ENCODE peak calls at places on chromosomes 2 and 18, in nine cellular contexts. A is T-helper 17 cell; I is left ventricle myocardium superior; Y is pancreas; J is CD8-positive, alpha-beta T cell; V is SK-N-SH treated with all-trans-retinoic acid at 6 μM for 48 hours; Q is stimulated activated naive CD8-positive, alpha-beta T cell treated with anti-CD3 and anti-CD28 coated beads, Interleukin-15, Interleukin-2, amounts not matched to agents 100 U/mL and 50 U/mL, for 24 hours; X is stimulated activated effector memory CD8-positive, alpha-beta T cell treated with anti-CD3 and anti-CD28 coated beads, Interleukin-12 subunit alpha, Interleukin-12 subunit beta, amount 100 ng/mL, for 72 hours; K is T-cell. C is an unnamed sample.
A peak's percentile ranks its signal among the peaks of the same experiment; 100 is the strongest.

GRCh38 chr2:232449964-232450363 is 6.0 kb upstream of the ALPI start:
- ATAC-seq in A (no peak), I (no peak), Y (no peak), J (no peak), V (no peak), Q (no peak), X (no peak), K (no peak), C (no peak)

GRCh38 chr2:19349911-19350677 is 8.3 kb downstream of the OSR1 start:
- ATAC-seq in A (no peak), I (peak; percentile 16), Y (peak; percentile 41), J (no peak), V (peak; percentile 3), Q (peak; percentile 32), X (peak; percentile 27), K (no peak), C (peak; percentile 19)

GRCh38 chr18:26134110-26134509 is 441 bp downstream of the PSMA8 start:
- ATAC-seq in A (peak; percentile 65), I (no peak), Y (no peak), J (peak; percentile 49), V (no peak), Q (no peak), X (peak; percentile 39), K (peak; percentile 30), C (no peak)

GRCh38 chr2:98142106-98142815 is 55.3 kb downstream of the VWA3B start:
- ATAC-seq in A (no peak), I (no peak), Y (no peak), J (no peak), V (no peak), Q (no peak), X (no peak), K (no peak), C (no peak)

GRCh38 chr2:37011126-37011525 is 44.8 kb upstream of the STRN start:
- ATAC-seq in A (peak; percentile 40), I (no peak), Y (no peak), J (no peak), V (no peak), Q (no peak), X (no peak), K (peak; percentile 45), C (no peak)

GRCh38 chr2:189153608-189154007 is 26.0 kb downstream of the COL5A2 start:
- ATAC-seq in A (no peak), I (peak; percentile 89), Y (no peak), J (no peak), V (peak; percentile 27), Q (no peak), X (no peak), K (no peak), C (no peak)

GRCh38 chr2:121634354-121635307 is 14.6 kb downstream of the CLASP1 start:
- ATAC-seq in A (peak; percentile 35), I (no peak), Y (peak; percentile 22), J (no peak), V (peak; percentile 53), Q (peak; percentile 59), X (peak; percentile 76), K (no peak), C (no peak)

GRCh38 chr2:20108655-20109396 is 57.4 kb upstream of the LAPTM4A start:
- ATAC-seq in A (no peak), I (no peak), Y (no peak), J (no peak), V (no peak), Q (no peak), X (no peak), K (no peak), C (no peak)

GRCh38 chr18:24121625-24122024 is 17.2 kb upstream of the CABYR start:
- ATAC-seq in A (no peak), I (no peak), Y (no peak), J (no peak), V (no peak), Q (no peak), X (no peak), K (no peak), C (no peak)

GRCh38 chr2:8685697-8686358 is 4.0 kb downstream of the ID2 start:
- ATAC-seq in A (peak; percentile 20), I (peak; percentile 47), Y (peak; percentile 66), J (peak; percentile 8), V (peak; percentile 44), Q (peak; percentile 26), X (peak; percentile 47), K (peak; percentile 34), C (peak; percentile 26)

GRCh38 chr2:141526760-141527159 is 604.1 kb downstream of the LRP1B start:
- ATAC-seq in A (no peak), I (no peak), Y (no peak), J (no peak), V (no peak), Q (no peak), X (no peak), K (no peak), C (no peak)

GRCh38 chr2:186592137-186592875 is 2.5 kb downstream of the ITGAV start:
- ATAC-seq in A (no peak), I (no peak), Y (no peak), J (no peak), V (no peak), Q (no peak), X (no peak), K (no peak), C (no peak)

GRCh38 chr18:10057808-10058791 is 144.3 kb downstream of the VAPA start:
- ATAC-seq in A (no peak), I (peak; percentile 22), Y (peak; percentile 33), J (no peak), V (peak; percentile 70), Q (peak; percentile 33), X (no peak), K (no peak), C (peak; percentile 16)

GRCh38 chr2:355773-356172 is 67.9 kb upstream of the ALKAL2 start:
- ATAC-seq in A (no peak), I (no peak), Y (no peak), J (no peak), V (no peak), Q (no peak), X (no peak), K (no peak), C (no peak)

GRCh38 chr2:237061356-237061755 is 24.3 kb upstream of the COPS8 start:
- ATAC-seq in A (no peak), I (no peak), Y (no peak), J (no peak), V (no peak), Q (no peak), X (no peak), K (no peak), C (no peak)

GRCh38 chr2:23662466-23662865 is 264.5 kb downstream of the ATAD2B start:
- ATAC-seq in A (no peak), I (no peak), Y (no peak), J (no peak), V (no peak), Q (no peak), X (no peak), K (no peak), C (no peak)

GRCh38 chr2:45009928-45010705 is 865 bp upstream of the SIX2 start:
- ATAC-seq in A (no peak), I (peak; percentile 74), Y (peak; percentile 56), J (no peak), V (peak; percentile 64), Q (no peak), X (no peak), K (no peak), C (peak; percentile 58)

C was measured in gastroesophageal sphincter.